ENCODE peak calls at places on chromosomes 1 and 21, in four cellular contexts. U, S, M and N are unnamed samples.

GRCh38 chr1:55640708-55641473 is 425.7 kb upstream of the USP24 start:
- DNase-seq in U (peak), S (peak), M (peak), N (no peak)

GRCh38 chr1:37763791-37764741 is 854 bp downstream of the EPHA10 start:
- DNase-seq in U (peak), S (no peak), M (peak), N (no peak)

GRCh38 chr1:169529068-169529642 is 43.4 kb upstream of the SLC19A2 start:
- DNase-seq in U (peak), S (no peak), M (no peak), N (no peak)

GRCh38 chr21:46459356-46460112 is 843 bp downstream of the DIP2A start:
- DNase-seq in U (peak), S (no peak), M (no peak), N (no peak)

GRCh38 chr1:186188004-186188539 is 187.0 kb downstream of the TPR start:
- DNase-seq in U (no peak), S (no peak), M (peak), N (peak)

GRCh38 chr1:41766546-41766945 is 152.2 kb downstream of the HIVEP3 start:
- DNase-seq in U (no peak), S (no peak), M (no peak), N (no peak)

GRCh38 chr1:182359645-182360044 is 31.9 kb downstream of the GLUL start:
- DNase-seq in U (no peak), S (no peak), M (no peak), N (no peak)

GRCh38 chr21:31038376-31038775 is at the start of gene KRTAP19-8:
- DNase-seq in U (no peak), S (no peak), M (no peak), N (no peak)

GRCh38 chr1:174160109-174160473 is 771 bp downstream of the RABGAP1L start:
- DNase-seq in U (peak), S (peak), M (no peak), N (peak)

GRCh38 chr1:99170516-99170915 is 93.8 kb upstream of the PLPPR4 start:
- DNase-seq in U (no peak), S (no peak), M (no peak), N (no peak)

GRCh38 chr1:209383907-209384709 is 199.4 kb upstream of the CAMK1G start:
- DNase-seq in U (no peak), S (no peak), M (no peak), N (no peak)

GRCh38 chr21:44702973-44703730 is 6.2 kb downstream of the KRTAP10-12 start:
- DNase-seq in U (no peak), S (no peak), M (no peak), N (no peak)